ENCODE peak calls at places on chromosomes 13 and 19, in five cellular contexts. One of them, this sample, is unnamed.
A peak's percentile ranks its signal among the peaks of the same experiment; 100 is the strongest.

GRCh38 chr19:48907671-48908070 is 7.6 kb downstream of the NUCB1 start:
- DNase-seq in fibroblast of the aortic adventitia: no peak
- DNase-seq in adrenal gland: no peak
- DNase-seq in cardiac muscle cell: no peak
- DNase-seq in stomach: no peak
- DNase-seq in this sample: no peak

GRCh38 chr19:49149652-49150105 is 5.5 kb downstream of the HRC start:
- DNase-seq in cardiac muscle cell: peak; percentile 94
- DNase-seq in stomach: peak; percentile 58
- DNase-seq in fibroblast of the aortic adventitia: peak; percentile 90
- DNase-seq in adrenal gland: peak; percentile 89
- DNase-seq in this sample: peak; percentile 91

GRCh38 chr13:113138792-113139551 is 16.4 kb downstream of the F10 start:
- DNase-seq in stomach: peak; percentile 22
- DNase-seq in adrenal gland: peak; percentile 41
- DNase-seq in fibroblast of the aortic adventitia: no peak
- DNase-seq in cardiac muscle cell: peak; percentile 19
- DNase-seq in this sample: no peak

GRCh38 chr19:43767316-43767715 is 12.6 kb upstream of the SMG9 start:
- DNase-seq in fibroblast of the aortic adventitia: no peak
- DNase-seq in cardiac muscle cell: no peak
- DNase-seq in stomach: no peak
- DNase-seq in adrenal gland: no peak
- DNase-seq in this sample: no peak

GRCh38 chr13:98103942-98104880 is 38.7 kb upstream of the FARP1 start:
- DNase-seq in fibroblast of the aortic adventitia: peak; percentile 27
- DNase-seq in adrenal gland: no peak
- DNase-seq in stomach: no peak
- DNase-seq in cardiac muscle cell: no peak
- DNase-seq in this sample: no peak

GRCh38 chr19:33299061-33299665 is 3.2 kb downstream of the CEBPA start:
- DNase-seq in stomach: no peak
- DNase-seq in adrenal gland: no peak
- DNase-seq in cardiac muscle cell: no peak
- DNase-seq in fibroblast of the aortic adventitia: no peak
- DNase-seq in this sample: no peak

GRCh38 chr13:75769141-75769905 is 133.2 kb downstream of the LMO7 start:
- DNase-seq in stomach: no peak
- DNase-seq in fibroblast of the aortic adventitia: no peak
- DNase-seq in cardiac muscle cell: no peak
- DNase-seq in adrenal gland: no peak
- DNase-seq in this sample: no peak

GRCh38 chr19:5961969-5962945 is 15.7 kb downstream of the RANBP3 start:
- DNase-seq in cardiac muscle cell: peak; percentile 62
- DNase-seq in stomach: peak; percentile 76
- DNase-seq in fibroblast of the aortic adventitia: no peak
- DNase-seq in adrenal gland: peak; percentile 78
- DNase-seq in this sample: no peak

GRCh38 chr19:6714749-6715555 is 5.5 kb downstream of the C3 start:
- DNase-seq in adrenal gland: no peak
- DNase-seq in fibroblast of the aortic adventitia: no peak
- DNase-seq in cardiac muscle cell: no peak
- DNase-seq in stomach: no peak
- DNase-seq in this sample: no peak

GRCh38 chr19:31277516-31277915 is 71.7 kb downstream of the TSHZ3 start:
- DNase-seq in fibroblast of the aortic adventitia: no peak
- DNase-seq in cardiac muscle cell: no peak
- DNase-seq in adrenal gland: no peak
- DNase-seq in stomach: no peak
- DNase-seq in this sample: no peak

GRCh38 chr19:49362048-49362925 is at the start of gene TEAD2:
- DNase-seq in stomach: peak; percentile 73
- DNase-seq in adrenal gland: peak; percentile 71
- DNase-seq in fibroblast of the aortic adventitia: peak; percentile 31
- DNase-seq in cardiac muscle cell: peak; percentile 65
- DNase-seq in this sample: peak; percentile 86

GRCh38 chr19:18023596-18024212 is 15.7 kb downstream of the ARRDC2 start:
- DNase-seq in fibroblast of the aortic adventitia: no peak
- DNase-seq in adrenal gland: peak; percentile 90
- DNase-seq in stomach: peak; percentile 64
- DNase-seq in cardiac muscle cell: peak; percentile 95
- DNase-seq in this sample: no peak

GRCh38 chr19:34082289-34083077 is 89.8 kb upstream of the LSM14A start:
- DNase-seq in adrenal gland: no peak
- DNase-seq in fibroblast of the aortic adventitia: no peak
- DNase-seq in cardiac muscle cell: no peak
- DNase-seq in stomach: no peak
- DNase-seq in this sample: peak; percentile 67

GRCh38 chr13:69180025-69180424 is 927.6 kb upstream of the ATXN8OS start:
- DNase-seq in fibroblast of the aortic adventitia: no peak
- DNase-seq in adrenal gland: no peak
- DNase-seq in cardiac muscle cell: no peak
- DNase-seq in stomach: no peak
- DNase-seq in this sample: no peak

GRCh38 chr19:19343762-19344161 is 23.1 kb downstream of the MAU2 start:
- DNase-seq in fibroblast of the aortic adventitia: no peak
- DNase-seq in cardiac muscle cell: no peak
- DNase-seq in adrenal gland: no peak
- DNase-seq in stomach: no peak
- DNase-seq in this sample: no peak

GRCh38 chr19:47330466-47330869 is 1.5 kb upstream of the C5AR2 start:
- DNase-seq in adrenal gland: peak; percentile 62
- DNase-seq in fibroblast of the aortic adventitia: no peak
- DNase-seq in cardiac muscle cell: peak; percentile 5
- DNase-seq in stomach: no peak
- DNase-seq in this sample: peak; percentile 23

GRCh38 chr13:111323950-111324651 is 3.7 kb downstream of the TEX29 start:
- DNase-seq in adrenal gland: no peak
- DNase-seq in stomach: peak; percentile 8
- DNase-seq in fibroblast of the aortic adventitia: no peak
- DNase-seq in cardiac muscle cell: no peak
- DNase-seq in this sample: no peak

GRCh38 chr13:52001120-52001731 is 10.0 kb downstream of the ATP7B start:
- DNase-seq in fibroblast of the aortic adventitia: peak; percentile 70
- DNase-seq in cardiac muscle cell: peak; percentile 64
- DNase-seq in adrenal gland: no peak
- DNase-seq in stomach: no peak
- DNase-seq in this sample: peak; percentile 71

GRCh38 chr13:21034602-21035190 is 26.7 kb downstream of the LATS2 start:
- DNase-seq in adrenal gland: peak; percentile 46
- DNase-seq in fibroblast of the aortic adventitia: peak; percentile 43
- DNase-seq in cardiac muscle cell: peak; percentile 66
- DNase-seq in stomach: no peak
- DNase-seq in this sample: no peak

GRCh38 chr13:21033866-21034601 is 27.4 kb downstream of the LATS2 start:
- DNase-seq in adrenal gland: peak; percentile 67
- DNase-seq in stomach: peak; percentile 57
- DNase-seq in cardiac muscle cell: peak; percentile 21
- DNase-seq in fibroblast of the aortic adventitia: no peak
- DNase-seq in this sample: peak; percentile 36

GRCh38 chr13:21033224-21033855 is 28.0 kb downstream of the LATS2 start:
- DNase-seq in cardiac muscle cell: peak; percentile 50
- DNase-seq in fibroblast of the aortic adventitia: peak; percentile 58
- DNase-seq in stomach: peak; percentile 69
- DNase-seq in adrenal gland: peak; percentile 91
- DNase-seq in this sample: peak; percentile 60

GRCh38 chr13:21031594-21031993 is 29.8 kb downstream of the LATS2 start:
- DNase-seq in adrenal gland: no peak
- DNase-seq in cardiac muscle cell: no peak
- DNase-seq in stomach: no peak
- DNase-seq in fibroblast of the aortic adventitia: no peak
- DNase-seq in this sample: no peak

GRCh38 chr13:21032656-21033055 is 28.7 kb downstream of the LATS2 start:
- DNase-seq in cardiac muscle cell: no peak
- DNase-seq in stomach: no peak
- DNase-seq in adrenal gland: peak; percentile 42
- DNase-seq in fibroblast of the aortic adventitia: no peak
- DNase-seq in this sample: no peak
- H3K4me3 ChIP-seq in cardiac muscle cell: no peak overlapping the region
- H3K4me3 ChIP-seq in stomach: no peak overlapping the region
- H3K4me3 ChIP-seq in adrenal gland: no peak overlapping the region
- H3K4me3 ChIP-seq in fibroblast of the aortic adventitia: peak overlapping the region; percentile 22
- H3K4me3 ChIP-seq in this sample: peak overlapping the region; percentile 75

GRCh38 chr19:39434123-39435076 is 1.3 kb downstream of the RPS16 start:
- DNase-seq in adrenal gland: no peak
- DNase-seq in stomach: no peak
- DNase-seq in cardiac muscle cell: no peak
- DNase-seq in fibroblast of the aortic adventitia: no peak
- DNase-seq in this sample: no peak
- H3K4me3 ChIP-seq in adrenal gland: no peak overlapping the region
- H3K4me3 ChIP-seq in stomach: peak overlapping the region; percentile 96
- H3K4me3 ChIP-seq in cardiac muscle cell: peak overlapping the region; percentile 99
- H3K4me3 ChIP-seq in fibroblast of the aortic adventitia: peak overlapping the region; percentile 94
- H3K4me3 ChIP-seq in this sample: peak overlapping the region; percentile 96

GRCh38 chr13:70755411-70755810 is 647.2 kb upstream of the KLHL1 start:
- DNase-seq in stomach: no peak
- DNase-seq in adrenal gland: no peak
- DNase-seq in fibroblast of the aortic adventitia: no peak
- DNase-seq in cardiac muscle cell: no peak
- DNase-seq in this sample: no peak
- H3K4me3 ChIP-seq in stomach: no peak overlapping the region
- H3K4me3 ChIP-seq in adrenal gland: no peak overlapping the region
- H3K4me3 ChIP-seq in fibroblast of the aortic adventitia: no peak overlapping the region
- H3K4me3 ChIP-seq in cardiac muscle cell: no peak overlapping the region
- H3K4me3 ChIP-seq in this sample: no peak overlapping the region

DNA sequence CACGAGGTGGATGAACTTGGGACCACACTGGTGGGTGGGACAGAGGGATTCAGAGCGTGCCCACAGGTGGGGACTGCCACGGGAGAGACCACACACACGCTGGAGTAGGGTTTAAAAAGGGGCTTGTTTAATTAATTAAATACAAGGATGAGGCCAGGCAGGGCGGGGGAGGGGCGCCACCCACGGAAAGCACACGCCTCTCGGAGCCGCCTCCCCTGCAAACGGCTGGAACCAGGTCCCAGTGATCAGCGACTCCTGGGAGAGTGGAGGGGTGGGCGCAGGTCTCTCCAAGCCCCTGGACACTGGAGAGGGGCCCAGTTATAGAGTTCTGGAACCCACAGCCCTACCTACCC is 4.0 kb upstream of the REXO1 start:
- DNase-seq in stomach: no peak
- DNase-seq in fibroblast of the aortic adventitia: no peak
- DNase-seq in adrenal gland: no peak
- DNase-seq in cardiac muscle cell: no peak
- DNase-seq in this sample: no peak
- H3K4me3 ChIP-seq in stomach: no peak overlapping the region
- H3K4me3 ChIP-seq in fibroblast of the aortic adventitia: no peak overlapping the region
- H3K4me3 ChIP-seq in adrenal gland: no peak overlapping the region
- H3K4me3 ChIP-seq in cardiac muscle cell: no peak overlapping the region
- H3K4me3 ChIP-seq in this sample: no peak overlapping the region

DNA sequence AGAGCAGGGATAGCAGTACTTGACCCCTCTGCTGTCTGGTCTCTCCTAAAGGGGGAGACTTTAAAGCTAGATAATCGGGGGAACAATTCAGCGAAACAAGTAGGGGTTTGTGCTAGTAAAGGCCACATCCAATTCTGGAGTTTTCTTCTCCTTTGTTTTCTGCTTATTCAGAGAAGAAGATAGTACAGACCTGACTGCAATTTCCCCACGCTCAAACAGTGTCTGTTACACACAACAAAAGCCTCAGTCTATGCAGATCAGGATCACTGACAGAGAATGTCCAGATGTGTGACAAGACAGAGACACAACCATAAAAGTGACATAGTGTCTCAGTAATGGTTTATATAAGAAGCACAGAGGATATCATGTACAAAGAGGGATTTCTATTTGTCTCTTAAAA is 70.8 kb upstream of the GTF3A start:
- DNase-seq in cardiac muscle cell: no peak
- DNase-seq in fibroblast of the aortic adventitia: no peak
- DNase-seq in adrenal gland: no peak
- DNase-seq in stomach: no peak
- DNase-seq in this sample: no peak
- H3K4me3 ChIP-seq in cardiac muscle cell: no peak overlapping the region
- H3K4me3 ChIP-seq in fibroblast of the aortic adventitia: no peak overlapping the region
- H3K4me3 ChIP-seq in adrenal gland: no peak overlapping the region
- H3K4me3 ChIP-seq in stomach: no peak overlapping the region
- H3K4me3 ChIP-seq in this sample: no peak overlapping the region